ENCODE peak calls at places on chromosomes 4 and X, in six cellular contexts. N is endothelial cell, I is heart right ventricle, V is bronchial epithelial cell, J is lower lobe of right lung, Y is tibial nerve. O is an unnamed sample.

GRCh38 chr4:185833055-185833598 is 21.1 kb upstream of the SORBS2 start:
- DNase-seq in V (no peak), I (no peak), J (no peak), N (no peak), Y (no peak), O (no peak)

GRCh38 chr4:85165808-85166207 is 199.3 kb upstream of the WDFY3 start:
- DNase-seq in N (no peak), I (no peak), Y (no peak), J (no peak), V (no peak), O (no peak)

GRCh38 chr4:48831532-48832015 is 686 bp downstream of the OCIAD1 start:
- DNase-seq in N (no peak), I (no peak), J (no peak), Y (no peak), V (peak; percentile 25), O (no peak)

GRCh38 chr4:88940506-88940905 is 116.5 kb downstream of the FAM13A start:
- DNase-seq in I (no peak), V (no peak), Y (no peak), N (no peak), J (no peak), O (no peak)

GRCh38 chrX:80808160-80808735 is 1.4 kb downstream of the BRWD3 start:
- DNase-seq in I (peak; percentile 63), J (peak; percentile 79), N (peak; percentile 59), V (peak; percentile 74), Y (peak; percentile 88), O (no peak)

GRCh38 chr4:3307891-3308575 is 15.2 kb downstream of the RGS12 start:
- DNase-seq in V (no peak), I (no peak), N (no peak), Y (no peak), J (peak; percentile 31), O (no peak)

GRCh38 chr4:145679991-145680455 is at the start of gene C4orf51:
- DNase-seq in I (no peak), V (peak; percentile 77), Y (no peak), J (no peak), N (no peak), O (no peak)

GRCh38 chr4:186781032-186781917 is 57.6 kb upstream of the FAT1 start:
- DNase-seq in I (no peak), V (peak; percentile 94), N (no peak), Y (no peak), J (no peak), O (no peak)

DNA sequence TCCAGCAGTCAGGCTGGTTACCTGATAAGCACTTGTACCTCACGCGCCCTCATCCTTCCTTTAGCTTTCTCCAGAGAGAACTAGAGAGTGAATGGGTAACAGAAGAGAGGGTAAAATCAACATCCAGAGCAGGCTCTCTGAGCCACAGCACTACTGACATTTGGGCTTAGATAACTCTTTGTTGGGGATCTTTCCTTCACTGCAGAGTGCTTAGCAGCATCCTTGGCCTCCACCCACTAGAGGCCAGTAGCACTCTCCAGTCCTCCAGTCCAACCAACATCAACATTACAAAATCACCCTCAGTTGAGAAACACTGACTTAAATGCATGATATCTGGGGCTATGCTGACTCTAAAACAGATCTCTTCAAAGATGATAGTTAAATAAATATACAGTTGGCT is 220.7 kb downstream of the TACR3 start:
- DNase-seq in J (no peak), V (no peak), Y (no peak), N (no peak), I (no peak), O (no peak)
- TF ChIP-seq CTCF in J (no peak), V (no peak), Y (no peak), N (no peak), I (no peak), O (no peak)

GRCh38 chr4:177367336-177367735 is 57.7 kb downstream of the NEIL3 start:
- DNase-seq in J (no peak), Y (no peak), V (peak; percentile 27), N (peak; percentile 11), I (no peak), O (no peak)
- TF ChIP-seq CTCF in J (no peak), Y (no peak), V (peak; percentile 47), N (no peak), I (no peak), O (no peak)

DNA sequence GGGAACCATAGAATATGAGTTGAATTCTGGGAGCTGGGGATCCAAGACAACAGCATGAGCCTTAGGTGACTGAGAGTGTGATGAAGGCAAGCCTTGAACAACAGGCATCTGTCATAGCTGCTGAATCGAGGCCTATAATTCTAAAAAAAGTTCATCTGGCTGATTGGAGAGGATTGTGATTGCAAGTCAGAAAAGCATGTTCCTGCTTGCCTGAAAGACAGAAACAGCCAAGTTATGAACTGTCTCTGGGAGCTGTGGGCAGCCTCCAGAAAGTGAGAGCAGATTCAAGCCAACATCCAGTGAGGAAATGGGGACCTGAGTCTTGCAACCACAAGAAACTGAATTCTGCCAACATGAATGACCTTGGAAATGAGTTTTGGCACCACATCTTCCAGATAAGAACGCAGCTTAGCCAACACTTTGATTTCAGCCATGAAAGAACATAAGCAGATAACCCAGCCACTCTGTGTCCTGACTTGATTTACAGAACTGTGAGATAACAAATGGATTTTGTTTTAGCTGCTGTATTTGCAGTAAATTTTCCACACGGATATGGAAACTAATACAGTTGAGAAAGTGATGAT is 240.4 kb upstream of the NDST3 start:
- DNase-seq in V (peak; percentile 64), N (no peak), J (no peak), Y (no peak), I (no peak), O (no peak)
- TF ChIP-seq CTCF in V (no peak), N (no peak), J (no peak), Y (no peak), I (no peak), O (no peak)

DNA sequence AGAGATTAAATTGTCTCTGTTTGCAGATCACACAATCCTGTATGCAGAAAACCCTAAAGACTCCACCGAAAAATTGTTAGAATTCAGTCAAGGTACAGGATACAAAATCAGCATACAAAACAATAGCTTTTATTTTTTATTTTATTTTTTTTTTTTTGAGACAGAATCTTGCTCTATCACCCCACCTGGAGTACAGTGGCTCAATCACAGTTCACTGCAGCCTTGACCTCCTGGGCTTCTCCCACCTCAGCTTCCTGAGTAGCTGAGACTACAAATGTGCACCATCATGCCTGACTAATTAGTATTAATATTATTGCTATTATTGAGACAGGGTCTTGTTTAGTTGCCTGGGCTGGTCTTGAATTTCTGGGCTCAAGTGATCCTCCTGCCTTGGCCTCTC is 8.9 kb upstream of the PLXNB3 start:
- DNase-seq in Y (no peak), J (no peak), V (no peak), I (no peak), N (no peak), O (no peak)
- TF ChIP-seq CTCF in Y (no peak), J (no peak), V (no peak), I (no peak), N (no peak), O (no peak)

GRCh38 chr4:95560791-95561190 is 12.0 kb upstream of the UNC5C start:
- DNase-seq in V (no peak), Y (no peak), N (no peak), I (no peak), J (no peak), O (no peak)

GRCh38 chr4:95563638-95564337 is 15.0 kb upstream of the UNC5C start:
- DNase-seq in I (no peak), V (no peak), N (no peak), J (no peak), Y (no peak), O (no peak)
- TF ChIP-seq CTCF in I (no peak), V (no peak), N (no peak), J (no peak), Y (no peak), O (no peak)

GRCh38 chr4:133921280-133922195 is 280.1 kb downstream of the PABPC4L start:
- DNase-seq in I (no peak), N (no peak), Y (no peak), J (no peak), V (no peak), O (peak; percentile 7)
- TF ChIP-seq CTCF in I (no peak), N (no peak), Y (no peak), J (no peak), V (no peak), O (peak; percentile 61)

DNA sequence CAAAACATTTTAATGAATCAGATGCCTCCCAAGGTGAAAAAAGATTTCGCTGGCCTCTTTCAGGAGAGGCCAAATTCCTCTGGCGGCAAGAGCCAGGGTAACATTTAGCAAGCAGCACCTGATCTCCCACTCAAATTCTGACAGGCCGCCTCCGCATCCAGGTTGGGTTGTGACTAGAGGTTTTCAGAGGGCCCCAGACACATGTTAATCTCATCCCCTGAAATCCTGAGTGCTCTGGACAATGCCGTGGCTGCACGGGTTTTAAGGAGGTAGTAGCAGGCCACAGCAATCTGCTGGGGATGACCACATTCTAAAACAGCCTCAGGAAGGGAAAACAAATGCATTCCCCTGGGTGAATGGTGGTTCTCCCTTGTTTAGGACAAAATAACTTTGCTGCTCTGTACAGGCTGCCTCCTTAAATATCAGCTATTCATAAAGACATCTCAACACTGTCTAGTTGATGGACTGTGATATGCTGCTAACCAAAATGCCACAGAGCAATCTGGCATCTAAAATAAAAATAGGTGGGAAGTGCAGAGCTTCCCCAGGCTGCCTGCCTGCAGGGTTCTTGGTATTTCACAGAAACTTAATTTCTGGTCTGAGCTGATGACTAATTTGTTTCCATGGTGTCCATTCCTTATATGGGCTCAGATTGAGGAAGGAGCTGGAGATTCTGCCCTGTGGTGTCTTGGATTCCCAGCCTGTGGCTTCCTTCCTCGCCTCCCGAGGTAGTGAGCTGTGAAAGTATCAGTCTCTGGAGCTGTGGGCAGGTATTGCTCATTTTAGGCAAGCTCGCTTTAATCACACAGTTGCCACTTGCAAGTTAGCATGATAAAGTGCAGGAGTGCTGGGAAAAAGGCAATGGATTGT is 202.1 kb downstream of the DCLK2 start:
- DNase-seq in V (peak; percentile 87), I (no peak), J (no peak), Y (no peak), N (no peak), O (no peak)
- TF ChIP-seq CTCF in V (no peak), I (no peak), J (no peak), Y (no peak), N (no peak), O (no peak)